ENCODE peak calls at places on chromosomes 4 and X, in five cellular contexts. One of them, this sample, is unnamed.

GRCh38 chr4:139789096-139789495 is 123.5 kb downstream of the MGST2 start:
- DNase-seq in NCI-H2171: no peak
- DNase-seq in Right ventricle myocardium superior: no peak
- DNase-seq in cardiac muscle cell: no peak
- DNase-seq in NCI-H446 treated with DMSO at 0.1 percent for 48 hours: no peak
- DNase-seq in this sample: no peak

GRCh38 chrX:19225906-19226305 is 103.6 kb upstream of the ADGRG2 start:
- DNase-seq in Right ventricle myocardium superior: no peak
- DNase-seq in NCI-H446 treated with DMSO at 0.1 percent for 48 hours: no peak
- DNase-seq in NCI-H2171: no peak
- DNase-seq in cardiac muscle cell: peak; percentile 23
- DNase-seq in this sample: peak; percentile 20

GRCh38 chr4:185671041-185671440 is 135.7 kb upstream of the PDLIM3 start:
- DNase-seq in NCI-H446 treated with DMSO at 0.1 percent for 48 hours: no peak
- DNase-seq in Right ventricle myocardium superior: no peak
- DNase-seq in cardiac muscle cell: no peak
- DNase-seq in NCI-H2171: no peak
- DNase-seq in this sample: no peak

GRCh38 chrX:110665223-110665622 is 130.4 kb downstream of the CHRDL1 start:
- DNase-seq in cardiac muscle cell: no peak
- DNase-seq in NCI-H446 treated with DMSO at 0.1 percent for 48 hours: no peak
- DNase-seq in NCI-H2171: no peak
- DNase-seq in Right ventricle myocardium superior: no peak
- DNase-seq in this sample: no peak

GRCh38 chr4:184755278-184755677 is 21.4 kb upstream of the CENPU start:
- DNase-seq in cardiac muscle cell: no peak
- DNase-seq in NCI-H2171: no peak
- DNase-seq in NCI-H446 treated with DMSO at 0.1 percent for 48 hours: no peak
- DNase-seq in Right ventricle myocardium superior: no peak
- DNase-seq in this sample: no peak

GRCh38 chr4:184383497-184384055 is 90.8 kb downstream of the IRF2 start:
- DNase-seq in Right ventricle myocardium superior: peak; percentile 47
- DNase-seq in cardiac muscle cell: no peak
- DNase-seq in NCI-H2171: no peak
- DNase-seq in NCI-H446 treated with DMSO at 0.1 percent for 48 hours: no peak
- DNase-seq in this sample: peak; percentile 73

GRCh38 chr4:185711764-185712163 is 100.2 kb downstream of the SORBS2 start:
- DNase-seq in cardiac muscle cell: no peak
- DNase-seq in NCI-H2171: no peak
- DNase-seq in NCI-H446 treated with DMSO at 0.1 percent for 48 hours: no peak
- DNase-seq in Right ventricle myocardium superior: no peak
- DNase-seq in this sample: no peak

GRCh38 chrX:16839224-16839851 is 30.8 kb downstream of the RBBP7 start:
- DNase-seq in NCI-H2171: no peak
- DNase-seq in Right ventricle myocardium superior: no peak
- DNase-seq in NCI-H446 treated with DMSO at 0.1 percent for 48 hours: no peak
- DNase-seq in cardiac muscle cell: no peak
- DNase-seq in this sample: no peak

GRCh38 chr4:141339966-141340365 is 119.3 kb downstream of the ZNF330 start:
- DNase-seq in NCI-H446 treated with DMSO at 0.1 percent for 48 hours: no peak
- DNase-seq in cardiac muscle cell: no peak
- DNase-seq in Right ventricle myocardium superior: no peak
- DNase-seq in NCI-H2171: no peak
- DNase-seq in this sample: no peak

GRCh38 chr4:147430111-147430510 is 50.8 kb upstream of the EDNRA start:
- DNase-seq in cardiac muscle cell: no peak
- DNase-seq in NCI-H446 treated with DMSO at 0.1 percent for 48 hours: no peak
- DNase-seq in Right ventricle myocardium superior: no peak
- DNase-seq in NCI-H2171: no peak
- DNase-seq in this sample: no peak

GRCh38 chr4:98283219-98284199 is 22.3 kb downstream of the RAP1GDS1 start:
- DNase-seq in Right ventricle myocardium superior: no peak
- DNase-seq in cardiac muscle cell: no peak
- DNase-seq in NCI-H446 treated with DMSO at 0.1 percent for 48 hours: no peak
- DNase-seq in NCI-H2171: no peak
- DNase-seq in this sample: no peak

GRCh38 chr4:100190643-100191600 is 654 bp upstream of the DDIT4L start:
- DNase-seq in Right ventricle myocardium superior: no peak
- DNase-seq in cardiac muscle cell: peak; percentile 57
- DNase-seq in NCI-H446 treated with DMSO at 0.1 percent for 48 hours: no peak
- DNase-seq in NCI-H2171: no peak
- DNase-seq in this sample: peak; percentile 17

GRCh38 chrX:153922932-153923857 is 2.9 kb downstream of the ARHGAP4 start:
- DNase-seq in Right ventricle myocardium superior: peak; percentile 90
- DNase-seq in NCI-H446 treated with DMSO at 0.1 percent for 48 hours: no peak
- DNase-seq in cardiac muscle cell: no peak
- DNase-seq in NCI-H2171: no peak
- DNase-seq in this sample: peak; percentile 50

GRCh38 chrX:9885150-9885549 is 82.0 kb upstream of the CLDN34 start:
- DNase-seq in NCI-H446 treated with DMSO at 0.1 percent for 48 hours: no peak
- DNase-seq in cardiac muscle cell: peak; percentile 75
- DNase-seq in Right ventricle myocardium superior: peak; percentile 68
- DNase-seq in NCI-H2171: no peak
- DNase-seq in this sample: peak; percentile 56

GRCh38 chrX:44431206-44431605 is 87.7 kb upstream of the EFHC2 start:
- DNase-seq in NCI-H446 treated with DMSO at 0.1 percent for 48 hours: peak; percentile 29
- DNase-seq in Right ventricle myocardium superior: no peak
- DNase-seq in cardiac muscle cell: no peak
- DNase-seq in NCI-H2171: no peak
- DNase-seq in this sample: peak; percentile 9

GRCh38 chrX:4268676-4269075 is 555.2 kb upstream of the PRKX start:
- DNase-seq in Right ventricle myocardium superior: no peak
- DNase-seq in NCI-H446 treated with DMSO at 0.1 percent for 48 hours: no peak
- DNase-seq in NCI-H2171: no peak
- DNase-seq in cardiac muscle cell: no peak
- DNase-seq in this sample: no peak

GRCh38 chr4:146153964-146154536 is 21.5 kb upstream of the LSM6 start:
- DNase-seq in Right ventricle myocardium superior: no peak
- DNase-seq in NCI-H446 treated with DMSO at 0.1 percent for 48 hours: no peak
- DNase-seq in cardiac muscle cell: no peak
- DNase-seq in NCI-H2171: no peak
- DNase-seq in this sample: no peak

GRCh38 chrX:135596495-135596894 is 76.0 kb downstream of the INTS6L start:
- DNase-seq in NCI-H2171: no peak
- DNase-seq in NCI-H446 treated with DMSO at 0.1 percent for 48 hours: no peak
- DNase-seq in cardiac muscle cell: peak; percentile 61
- DNase-seq in Right ventricle myocardium superior: peak; percentile 37
- DNase-seq in this sample: peak; percentile 56

GRCh38 chr4:138978600-138978999 is 37.0 kb upstream of the NOCT start:
- DNase-seq in NCI-H2171: no peak
- DNase-seq in NCI-H446 treated with DMSO at 0.1 percent for 48 hours: no peak
- DNase-seq in cardiac muscle cell: no peak
- DNase-seq in Right ventricle myocardium superior: no peak
- DNase-seq in this sample: no peak

GRCh38 chr4:99669084-99669483 is 11.5 kb upstream of the C4orf54 start:
- DNase-seq in Right ventricle myocardium superior: no peak
- DNase-seq in NCI-H446 treated with DMSO at 0.1 percent for 48 hours: no peak
- DNase-seq in NCI-H2171: no peak
- DNase-seq in cardiac muscle cell: no peak
- DNase-seq in this sample: no peak

GRCh38 chr4:11765849-11766453 is 337.3 kb upstream of the HS3ST1 start:
- DNase-seq in NCI-H446 treated with DMSO at 0.1 percent for 48 hours: no peak
- DNase-seq in cardiac muscle cell: peak; percentile 60
- DNase-seq in NCI-H2171: no peak
- DNase-seq in Right ventricle myocardium superior: no peak
- DNase-seq in this sample: peak; percentile 66

GRCh38 chr4:145937990-145938611 is 522 bp downstream of the ZNF827 start:
- DNase-seq in cardiac muscle cell: peak; percentile 60
- DNase-seq in NCI-H2171: no peak
- DNase-seq in Right ventricle myocardium superior: no peak
- DNase-seq in NCI-H446 treated with DMSO at 0.1 percent for 48 hours: no peak
- DNase-seq in this sample: peak; percentile 63

GRCh38 chr4:140469806-140470733 is 28.0 kb downstream of the MGAT4D start:
- DNase-seq in cardiac muscle cell: peak; percentile 36
- DNase-seq in Right ventricle myocardium superior: no peak
- DNase-seq in NCI-H446 treated with DMSO at 0.1 percent for 48 hours: no peak
- DNase-seq in NCI-H2171: no peak
- DNase-seq in this sample: no peak

GRCh38 chr4:8019396-8020365 is 80.0 kb upstream of the AFAP1 start:
- DNase-seq in NCI-H446 treated with DMSO at 0.1 percent for 48 hours: no peak
- DNase-seq in Right ventricle myocardium superior: no peak
- DNase-seq in cardiac muscle cell: no peak
- DNase-seq in NCI-H2171: no peak
- DNase-seq in this sample: peak; percentile 65

GRCh38 chr4:74014332-74014731 is 15.9 kb upstream of the CXCL5 start:
- DNase-seq in NCI-H2171: no peak
- DNase-seq in Right ventricle myocardium superior: no peak
- DNase-seq in cardiac muscle cell: no peak
- DNase-seq in NCI-H446 treated with DMSO at 0.1 percent for 48 hours: no peak
- DNase-seq in this sample: no peak

GRCh38 chrX:151754641-151755215 is 20.2 kb downstream of the CNGA2 start:
- DNase-seq in Right ventricle myocardium superior: no peak
- DNase-seq in NCI-H2171: peak; percentile 3
- DNase-seq in cardiac muscle cell: no peak
- DNase-seq in NCI-H446 treated with DMSO at 0.1 percent for 48 hours: no peak
- DNase-seq in this sample: no peak

This sample was measured in hepatocyte.